ENCODE peak calls at places on chromosomes 7 and 10, in four cellular contexts. X is fibroblast of lung, P is OCI-LY7, J is tibial nerve. H is an unnamed sample.

GRCh38 chr7:113625494-113626102 is 293.2 kb downstream of the PPP1R3A start:
- DNase-seq in J (no peak), X (no peak), P (no peak), H (no peak)

GRCh38 chr10:58275908-58276307 is 6.9 kb downstream of the CISD1 start:
- DNase-seq in P (no peak), X (peak), J (no peak), H (no peak)

GRCh38 chr7:22563621-22564241 is 63.7 kb upstream of the STEAP1B start:
- DNase-seq in X (no peak), P (no peak), J (no peak), H (no peak)

GRCh38 chr7:64101126-64101942 is 56.1 kb downstream of the ZNF727 start:
- DNase-seq in X (no peak), P (no peak), J (no peak), H (no peak)

GRCh38 chr10:35612385-35613106 is 7.4 kb downstream of the GJD4 start:
- DNase-seq in P (no peak), J (no peak), X (no peak), H (no peak)

GRCh38 chr7:114502454-114503254 is 88.0 kb downstream of the FOXP2 start:
- DNase-seq in P (no peak), X (peak), J (no peak), H (no peak)

GRCh38 chr7:469591-469961 is 50.1 kb downstream of the PDGFA start:
- DNase-seq in J (no peak), P (no peak), X (no peak), H (no peak)

GRCh38 chr10:24962998-24963397 is 10.6 kb upstream of the PRTFDC1 start:
- DNase-seq in P (no peak), J (no peak), X (peak), H (no peak)

GRCh38 chr10:61024801-61025201 is 80.8 kb upstream of the RHOBTB1 start:
- DNase-seq in X (peak), P (peak), J (no peak), H (no peak)

GRCh38 chr7:106223156-106223555 is 61.6 kb downstream of the NAMPT start:
- DNase-seq in P (no peak), X (no peak), J (no peak), H (no peak)

GRCh38 chr10:131199646-131200045 is 111.9 kb downstream of the TCERG1L start:
- DNase-seq in J (no peak), P (no peak), X (no peak), H (no peak)

GRCh38 chr10:99754670-99755069 is 22.6 kb downstream of the CUTC start:
- DNase-seq in X (no peak), J (no peak), P (no peak), H (no peak)

GRCh38 chr10:2212196-2212719 is 474.9 kb upstream of the ADARB2 start:
- DNase-seq in X (no peak), J (no peak), P (no peak), H (no peak)

GRCh38 chr10:14014423-14014822 is 316.3 kb downstream of the FRMD4A start:
- DNase-seq in X (peak), P (no peak), J (no peak), H (no peak)

DNA sequence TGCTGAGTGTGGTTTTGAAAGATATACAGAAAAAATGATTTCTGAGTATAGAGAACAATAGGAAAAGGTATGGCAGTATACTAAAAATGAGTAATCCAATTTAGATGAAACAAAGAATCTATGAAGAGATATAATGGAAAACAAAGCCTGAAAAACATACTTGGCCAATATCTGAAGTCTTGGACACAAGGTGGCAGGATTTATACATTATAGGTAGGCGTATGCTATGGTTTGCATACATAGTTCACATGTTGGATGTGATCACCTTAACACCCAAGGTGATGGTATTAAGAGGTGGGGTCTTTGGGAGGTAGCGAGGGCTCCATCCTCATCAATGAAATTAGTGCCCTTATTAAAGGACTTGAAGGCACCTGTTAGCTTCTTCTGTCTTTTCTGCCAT is 34.5 kb upstream of the BPGM start:
- DNase-seq in P (no peak), J (no peak), X (no peak), H (no peak)
- TF ChIP-seq CTCF in P (no peak), J (no peak), X (no peak), H (no peak)

GRCh38 chr10:127159648-127160245 is 36.6 kb downstream of the INSYN2A start:
- DNase-seq in X (no peak), J (no peak), P (no peak), H (no peak)
- TF ChIP-seq CTCF in X (no peak), J (no peak), P (no peak), H (no peak)

GRCh38 chr7:140014123-140014522 is 48.6 kb downstream of the PARP12 start:
- DNase-seq in P (no peak), J (no peak), X (no peak), H (no peak)
- TF ChIP-seq CTCF in P (no peak), J (no peak), X (no peak), H (no peak)

GRCh38 chr10:113656896-113657295 is 6.9 kb downstream of the NRAP start:
- DNase-seq in X (no peak), J (no peak), P (no peak), H (no peak)

GRCh38 chr10:113661332-113661731 is 2.5 kb downstream of the NRAP start:
- DNase-seq in J (no peak), X (no peak), P (no peak), H (no peak)

GRCh38 chr10:113663142-113663541 is 699 bp downstream of the NRAP start:
- DNase-seq in P (no peak), J (no peak), X (no peak), H (no peak)

GRCh38 chr10:113651898-113652297 is 11.9 kb downstream of the NRAP start:
- DNase-seq in J (no peak), X (no peak), P (no peak), H (no peak)

GRCh38 chr10:113657544-113657943 is 6.3 kb downstream of the NRAP start:
- DNase-seq in X (no peak), P (no peak), J (no peak), H (no peak)
- TF ChIP-seq CTCF in X (no peak), P (no peak), J (no peak), H (no peak)

GRCh38 chr7:95840953-95841950 is 68.9 kb downstream of the DYNC1I1 start:
- DNase-seq in P (peak), J (no peak), X (no peak), H (no peak)
- TF ChIP-seq CTCF in P (peak), J (no peak), X (peak), H (no peak)